ENCODE peak calls at places on chromosomes 4 and X, in eight cellular contexts. T is right atrium auricular region; M is transverse colon; F is small intestine; K is spleen; B is stomach; Y is effector memory CD4-positive, alpha-beta T cell; E is adipocyte. G is an unnamed sample.

GRCh38 chr4:81623434-81623833 is 151.7 kb upstream of the RASGEF1B start:
- DNase-seq in T (no peak), M (no peak), F (no peak), K (no peak), B (no peak), Y (no peak), E (no peak), G (no peak)

GRCh38 chr4:164799410-164799809 is 45.5 kb downstream of the SMIM31 start:
- DNase-seq in T (no peak), M (no peak), F (no peak), K (no peak), B (no peak), Y (no peak), E (no peak), G (no peak)

GRCh38 chr4:139234258-139234657 is 45.8 kb downstream of the MGARP start:
- DNase-seq in T (no peak), M (no peak), F (no peak), K (no peak), B (no peak), Y (no peak), E (no peak), G (no peak)

GRCh38 chr4:122710434-122711308 is 21.8 kb upstream of the BBS12 start:
- DNase-seq in T (no peak), M (no peak), F (no peak), K (no peak), B (no peak), Y (no peak), E (no peak), G (peak; percentile 22)

GRCh38 chr4:186827542-186827887 is 103.9 kb upstream of the FAT1 start:
- DNase-seq in T (no peak), M (no peak), F (no peak), K (no peak), B (no peak), Y (no peak), E (no peak), G (no peak)

GRCh38 chr4:185004562-185005208 is 13.6 kb upstream of the HELT start:
- DNase-seq in T (no peak), M (peak; percentile 16), F (no peak), K (peak; percentile 80), B (peak; percentile 55), Y (no peak), E (no peak), G (peak; percentile 5)

GRCh38 chr4:84239278-84239845 is 259.7 kb downstream of the NKX6-1 start:
- DNase-seq in T (no peak), M (no peak), F (no peak), K (no peak), B (no peak), Y (no peak), E (no peak), G (no peak)

GRCh38 chr4:98627883-98628282 is 30.5 kb downstream of the TSPAN5 start:
- DNase-seq in T (no peak), M (no peak), F (no peak), K (no peak), B (no peak), Y (no peak), E (peak; percentile 33), G (peak; percentile 64)

GRCh38 chr4:6267573-6267972 is 2.1 kb upstream of the WFS1 start:
- DNase-seq in T (no peak), M (no peak), F (no peak), K (no peak), B (no peak), Y (no peak), E (no peak), G (no peak)

GRCh38 chr4:1250921-1251772 is 2.2 kb upstream of the CTBP1 start:
- DNase-seq in T (no peak), M (no peak), F (no peak), K (peak; percentile 79), B (no peak), Y (no peak), E (no peak), G (no peak)

GRCh38 chrX:138255373-138255772 is 456.1 kb downstream of the FGF13 start:
- DNase-seq in T (no peak), M (no peak), F (no peak), K (no peak), B (no peak), Y (no peak), E (no peak), G (no peak)

GRCh38 chr4:91113130-91113706 is 986.0 kb downstream of the CCSER1 start:
- DNase-seq in T (no peak), M (no peak), F (peak; percentile 3), K (no peak), B (no peak), Y (no peak), E (peak; percentile 53), G (peak; percentile 54)

GRCh38 chr4:147732516-147733193 is 767 bp downstream of the ARHGAP10 start:
- DNase-seq in T (no peak), M (peak; percentile 11), F (peak; percentile 55), K (no peak), B (no peak), Y (no peak), E (peak; percentile 80), G (peak; percentile 23)

GRCh38 chr4:7041851-7042696 is 1.1 kb upstream of the TADA2B start:
- DNase-seq in T (peak; percentile 64), M (peak; percentile 58), F (peak; percentile 49), K (peak; percentile 93), B (peak; percentile 61), Y (no peak), E (peak; percentile 78), G (peak; percentile 30)

GRCh38 chrX:145393702-145394235 is 146.5 kb downstream of the SPANXN1 start:
- DNase-seq in T (no peak), M (no peak), F (no peak), K (no peak), B (no peak), Y (no peak), E (no peak), G (no peak)

GRCh38 chrX:47217121-47217851 is 1.2 kb upstream of the CDK16 start:
- DNase-seq in T (no peak), M (no peak), F (peak; percentile 52), K (peak; percentile 98), B (no peak), Y (no peak), E (peak; percentile 53), G (peak; percentile 83)

DNA sequence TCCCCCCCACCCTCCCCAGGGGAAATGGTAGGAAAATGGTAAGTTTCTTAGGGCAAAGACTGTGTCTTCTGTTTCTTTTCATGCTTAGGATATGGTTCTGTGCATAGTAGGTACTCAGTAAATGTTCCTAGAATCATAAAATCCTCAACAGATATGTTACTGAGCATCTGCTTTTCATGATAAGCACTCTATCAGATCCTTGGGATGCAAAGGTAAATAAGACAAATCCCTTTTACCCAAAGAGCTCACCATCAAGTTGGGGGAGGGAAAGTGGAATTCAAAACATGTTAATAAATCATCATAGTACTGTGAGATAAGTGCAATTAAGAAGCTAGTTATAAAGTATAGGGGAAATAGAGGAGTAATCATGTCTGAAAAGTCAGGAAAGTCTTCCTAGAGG is 67.9 kb upstream of the OGT start:
- DNase-seq in T (no peak), M (no peak), F (no peak), K (no peak), B (no peak), Y (no peak), E (no peak), G (no peak)
- H3K36me3 ChIP-seq in T (peaks cover 40% of the 10 kb centered on the region), M (peaks cover 13% of the 10 kb centered on the region), F (no peaks in the 10 kb centered on the region), K (peaks cover 93% of the 10 kb centered on the region), B (peaks cover 75% of the 10 kb centered on the region), Y (peaks cover 28% of the 10 kb centered on the region), E (peaks cover 64% of the 10 kb centered on the region), G (peaks cover 2% of the 10 kb centered on the region)

GRCh38 chr4:128831526-128832252 is 22.2 kb downstream of the JADE1 start:
- DNase-seq in T (no peak), M (no peak), F (peak; percentile 83), K (no peak), B (no peak), Y (no peak), E (no peak), G (no peak)
- H3K4me3 ChIP-seq in T (no peak overlapping the region), M (no peak overlapping the region), F (no peak overlapping the region), K (no peak overlapping the region), B (no peak overlapping the region), Y (no peak overlapping the region), E (peak overlapping the region; percentile 26), G (no peak overlapping the region)

GRCh38 chr4:102525099-102525498 is 23.9 kb downstream of the NFKB1 start:
- DNase-seq in T (no peak), M (no peak), F (no peak), K (no peak), B (no peak), Y (no peak), E (no peak), G (peak; percentile 59)
- H3K36me3 ChIP-seq in T (no peaks in the 10 kb centered on the region), M (no peaks in the 10 kb centered on the region), F (no peaks in the 10 kb centered on the region), K (peaks cover 33% of the 10 kb centered on the region), B (peaks cover 3% of the 10 kb centered on the region), Y (peaks cover 4% of the 10 kb centered on the region), E (peaks cover 5% of the 10 kb centered on the region), G (peaks cover 6% of the 10 kb centered on the region)

DNA sequence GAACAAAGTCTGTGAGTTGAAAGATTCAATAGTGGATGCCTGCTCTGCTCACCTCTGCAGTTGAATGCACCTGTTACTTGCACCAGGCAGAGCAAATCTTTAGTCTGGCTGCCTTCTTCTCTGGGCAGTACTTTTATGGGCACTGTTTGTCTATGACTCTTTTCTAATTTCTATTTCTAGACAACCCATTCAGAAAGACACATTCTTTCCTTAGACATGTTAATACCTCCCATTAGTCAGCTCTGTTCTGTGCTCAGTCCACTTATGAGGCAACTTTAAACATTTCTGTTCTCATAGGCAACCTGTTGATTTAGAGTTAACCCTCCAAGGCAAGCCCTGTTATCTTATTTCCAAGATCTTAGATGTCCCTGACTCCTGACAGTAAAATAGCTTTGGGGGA is 108.9 kb downstream of the SYNPO2 start:
- DNase-seq in T (no peak), M (no peak), F (no peak), K (no peak), B (no peak), Y (no peak), E (peak; percentile 72), G (peak; percentile 47)
- H3K4me3 ChIP-seq in T (no peak overlapping the region), M (no peak overlapping the region), F (no peak overlapping the region), K (no peak overlapping the region), B (no peak overlapping the region), Y (no peak overlapping the region), E (no peak overlapping the region), G (no peak overlapping the region)